ENCODE peak calls at places on chromosomes 12 and 14, in seven cellular contexts. G is left ventricle myocardium inferior, C is heart right ventricle, N is sigmoid colon, Q is bronchial epithelial cell, U is heart left ventricle, R is mammary epithelial cell. F is an unnamed sample.

GRCh38 chr14:77746064-77746463 is 14.9 kb downstream of the SNW1 start:
- DNase-seq in G (no peak), C (no peak), N (no peak), Q (no peak), U (no peak), R (no peak), F (no peak)

GRCh38 chr12:56998981-56999380 is 7.4 kb downstream of the ZBTB39 start:
- DNase-seq in G (no peak), C (no peak), N (no peak), Q (no peak), U (no peak), R (no peak), F (no peak)

GRCh38 chr14:45972416-45972815 is 679.2 kb downstream of the RPL10L start:
- DNase-seq in G (no peak), C (no peak), N (no peak), Q (no peak), U (no peak), R (no peak), F (no peak)

GRCh38 chr12:131896080-131896810 is 1.8 kb downstream of the ULK1 start:
- DNase-seq in G (peak; percentile 92), C (peak; percentile 91), N (peak; percentile 98), Q (peak; percentile 75), U (peak; percentile 94), R (peak; percentile 87), F (peak; percentile 66)

GRCh38 chr12:65232490-65233077 is 45.9 kb upstream of the MSRB3 start:
- DNase-seq in G (no peak), C (no peak), N (no peak), Q (peak; percentile 40), U (no peak), R (peak; percentile 11), F (no peak)

GRCh38 chr12:96134200-96134599 is 60.0 kb upstream of the ELK3 start:
- DNase-seq in G (no peak), C (no peak), N (no peak), Q (no peak), U (no peak), R (no peak), F (no peak)

GRCh38 chr12:39807043-39807442 is 187.4 kb upstream of the ABCD2 start:
- DNase-seq in G (no peak), C (no peak), N (no peak), Q (peak; percentile 13), U (no peak), R (no peak), F (no peak)

GRCh38 chr12:59833408-59833807 is 237.6 kb downstream of the SLC16A7 start:
- DNase-seq in G (no peak), C (no peak), N (no peak), Q (no peak), U (no peak), R (no peak), F (no peak)

DNA sequence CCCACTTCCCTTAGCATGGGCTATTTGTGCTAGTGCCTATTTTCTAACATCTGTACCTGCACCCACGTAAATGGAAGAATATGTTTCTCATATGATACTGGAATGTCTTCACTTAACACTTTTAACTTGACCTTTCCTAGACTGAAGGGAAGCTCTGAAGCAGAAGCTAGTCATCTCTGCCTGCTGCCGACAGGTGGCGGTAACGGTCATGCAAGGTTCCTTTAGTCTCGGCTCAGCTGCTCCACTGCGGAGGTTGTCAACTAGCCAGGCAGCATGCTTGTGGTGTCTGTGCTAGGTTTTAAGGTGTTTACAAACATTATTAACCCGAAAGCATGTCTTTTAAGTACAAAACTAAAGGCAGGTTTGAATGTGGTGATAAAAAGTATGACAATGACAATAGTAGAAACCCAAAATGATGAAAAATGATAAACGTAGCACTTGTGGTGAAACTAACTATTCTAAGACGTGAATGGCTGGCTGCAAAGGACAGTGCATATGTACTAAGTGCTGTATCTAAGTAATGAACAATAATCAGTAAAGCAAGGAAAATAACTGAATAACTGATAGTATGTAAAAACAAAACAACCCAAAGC is 117.2 kb downstream of the GRIN2B start:
- DNase-seq in G (peak; percentile 74), C (peak; percentile 66), N (peak; percentile 79), Q (peak; percentile 56), U (peak; percentile 72), R (peak; percentile 47), F (peak; percentile 16)
- H3K4me3 ChIP-seq in G (no peak overlapping the region), C (no peak overlapping the region), N (no peak overlapping the region), Q (no peak overlapping the region), U (no peak overlapping the region), R (no peak overlapping the region), F (no peak overlapping the region)

GRCh38 chr12:100718212-100718611 is 76.4 kb upstream of the ANO4 start:
- DNase-seq in G (no peak), C (no peak), N (no peak), Q (no peak), U (no peak), R (no peak), F (no peak)

GRCh38 chr12:100717733-100718067 is 76.9 kb upstream of the ANO4 start:
- DNase-seq in G (no peak), C (no peak), N (no peak), Q (no peak), U (no peak), R (no peak), F (no peak)

GRCh38 chr12:100716658-100716948 is 78.0 kb upstream of the ANO4 start:
- DNase-seq in G (no peak), C (no peak), N (no peak), Q (no peak), U (no peak), R (no peak), F (no peak)

GRCh38 chr12:100715976-100716657 is 78.5 kb upstream of the ANO4 start:
- DNase-seq in G (no peak), C (no peak), N (no peak), Q (no peak), U (no peak), R (no peak), F (no peak)

DNA sequence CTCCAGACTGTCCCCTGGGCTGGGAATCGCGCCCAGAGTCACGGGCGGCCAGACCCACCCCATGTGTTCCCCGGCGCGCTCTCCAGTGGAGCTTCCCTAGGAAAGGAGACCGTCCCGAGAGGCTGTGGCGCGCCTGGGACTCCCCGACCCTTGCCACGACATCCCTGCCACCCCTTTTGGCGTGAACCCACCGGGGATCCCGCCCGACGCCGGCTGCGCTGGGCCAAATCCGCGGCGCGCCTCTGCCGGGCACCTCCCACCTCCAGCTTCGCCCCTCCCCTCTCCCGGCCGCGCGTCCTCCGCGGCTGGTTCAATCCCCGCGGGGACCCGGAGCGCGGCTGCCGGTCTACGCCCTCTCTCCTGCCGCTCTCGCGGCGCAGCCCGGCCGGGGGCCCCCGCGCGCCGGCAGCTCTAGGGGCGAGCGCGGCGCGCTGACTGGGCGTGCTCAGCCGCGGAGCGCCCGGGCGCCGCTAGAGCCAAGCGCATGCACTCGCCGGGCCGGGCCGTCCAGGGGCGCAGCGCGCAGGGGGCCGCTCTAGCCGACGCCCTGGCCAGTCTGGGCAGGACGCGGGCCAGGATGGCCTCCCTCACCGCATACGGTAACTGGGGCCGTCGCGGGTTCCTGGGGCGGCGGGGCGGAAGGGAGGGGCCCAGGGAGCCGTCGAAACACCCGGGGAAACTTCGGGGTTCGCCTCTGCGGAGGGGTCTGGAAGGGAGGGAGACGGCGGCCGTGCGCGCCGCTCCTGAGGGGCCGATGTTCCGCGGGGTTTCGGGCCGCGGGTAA is 77.4 kb upstream of the ANO4 start:
- DNase-seq in G (no peak), C (no peak), N (no peak), Q (no peak), U (peak; percentile 24), R (no peak), F (no peak)
- H3K4me3 ChIP-seq in G (peak overlapping the region; percentile 55), C (peak overlapping the region; percentile 16), N (peak overlapping the region; percentile 29), Q (peak overlapping the region; percentile 38), U (peak overlapping the region; percentile 34), R (peak overlapping the region; percentile 50), F (peak overlapping the region; percentile 48)

GRCh38 chr12:120447992-120448391 is 1.7 kb downstream of the GATC start:
- DNase-seq in G (no peak), C (no peak), N (peak; percentile 11), Q (no peak), U (no peak), R (no peak), F (no peak)

GRCh38 chr12:120439646-120440247 is 1.8 kb downstream of the COX6A1 start:
- DNase-seq in G (peak; percentile 29), C (peak; percentile 55), N (no peak), Q (peak; percentile 55), U (no peak), R (peak; percentile 57), F (peak; percentile 24)

GRCh38 chr12:120445911-120446909 is at the start of the genes GATC and TRIAP1:
- DNase-seq in G (peak; percentile 85), C (peak; percentile 84), N (peak; percentile 87), Q (peak; percentile 70), U (peak; percentile 85), R (peak; percentile 84), F (no peak)

DNA sequence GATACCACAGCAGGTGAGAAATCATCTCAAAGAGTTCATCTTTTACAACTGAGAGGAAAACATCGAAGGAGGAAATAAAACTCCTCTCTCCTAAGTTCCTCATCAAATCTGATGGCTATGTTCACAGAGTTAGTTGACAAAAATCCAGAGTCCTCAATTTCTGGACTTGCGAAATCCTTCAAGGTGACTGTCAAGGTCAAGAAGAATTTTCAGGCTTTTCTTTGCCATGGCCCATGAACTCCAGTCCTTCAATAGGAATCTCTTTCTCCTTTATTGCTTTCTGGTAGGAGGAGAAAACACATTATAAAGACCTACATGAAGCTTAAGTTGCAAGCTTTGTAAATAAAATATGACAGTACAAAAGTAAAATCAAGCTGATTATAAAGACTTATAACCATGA is 1.5 kb downstream of the TRIAP1 start:
- DNase-seq in G (no peak), C (no peak), N (no peak), Q (no peak), U (no peak), R (no peak), F (no peak)
- H3K4me3 ChIP-seq in G (no peak overlapping the region), C (no peak overlapping the region), N (no peak overlapping the region), Q (no peak overlapping the region), U (no peak overlapping the region), R (peak overlapping the region; percentile 70), F (peak overlapping the region; percentile 100)

GRCh38 chr14:68564236-68564825 is 228.5 kb downstream of the ZFP36L1 start:
- DNase-seq in G (no peak), C (no peak), N (no peak), Q (no peak), U (peak; percentile 47), R (no peak), F (no peak)

GRCh38 chr14:68566075-68566474 is 226.8 kb downstream of the ZFP36L1 start:
- DNase-seq in G (no peak), C (no peak), N (no peak), Q (peak; percentile 65), U (no peak), R (no peak), F (no peak)

GRCh38 chr14:68562911-68563255 is 230.0 kb downstream of the ZFP36L1 start:
- DNase-seq in G (no peak), C (no peak), N (no peak), Q (no peak), U (no peak), R (no peak), F (no peak)

GRCh38 chr14:68563256-68564131 is 229.4 kb downstream of the ZFP36L1 start:
- DNase-seq in G (no peak), C (no peak), N (no peak), Q (no peak), U (peak; percentile 70), R (peak; percentile 43), F (no peak)

DNA sequence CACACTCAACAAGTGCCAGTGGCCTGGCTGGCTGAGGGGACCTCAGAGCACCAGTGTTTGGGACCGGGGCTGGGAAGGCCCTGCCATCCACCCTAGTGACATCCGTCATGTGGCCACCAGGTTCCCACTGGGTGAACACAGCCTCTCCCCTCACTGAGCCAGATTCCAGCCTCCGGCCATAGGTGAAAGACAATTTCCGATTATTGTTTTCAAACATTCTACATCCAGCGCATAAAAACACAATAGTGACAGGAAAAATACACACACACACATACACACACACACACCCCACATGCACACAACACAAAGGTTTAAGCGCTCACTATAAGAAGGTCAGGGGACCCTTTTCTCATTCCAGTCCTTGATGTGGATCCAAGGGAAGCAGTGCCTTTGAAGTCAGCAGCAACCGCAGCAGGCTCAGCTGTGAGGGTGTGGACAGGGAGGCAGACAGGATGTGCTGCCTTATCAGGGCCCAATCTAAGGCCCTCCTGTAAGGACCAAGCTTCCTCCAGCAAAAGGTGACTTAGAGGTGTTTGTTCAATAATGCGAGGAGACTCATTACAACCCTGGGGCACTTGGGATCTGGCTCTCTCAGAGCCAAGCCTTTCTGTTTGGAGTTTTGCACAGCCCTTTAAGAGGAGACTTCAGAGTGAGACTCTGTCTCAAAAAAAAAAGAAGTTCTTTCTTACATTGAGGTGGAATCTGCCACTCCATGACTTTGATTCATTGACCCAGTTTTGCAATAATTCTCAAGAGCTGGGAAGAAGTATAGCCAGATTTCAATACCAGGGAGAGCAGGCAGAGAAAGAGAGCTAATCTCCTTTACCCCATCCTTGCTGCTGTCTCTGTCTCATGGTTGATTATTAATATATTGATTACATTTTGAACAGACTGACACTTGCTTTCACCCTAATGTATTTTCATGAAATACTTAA is 227.8 kb downstream of the ZFP36L1 start:
- DNase-seq in G (no peak), C (no peak), N (no peak), Q (no peak), U (peak; percentile 45), R (peak; percentile 36), F (no peak)
- H3K4me3 ChIP-seq in G (no peak overlapping the region), C (no peak overlapping the region), N (no peak overlapping the region), Q (no peak overlapping the region), U (no peak overlapping the region), R (no peak overlapping the region), F (no peak overlapping the region)

F was measured in skeletal muscle cell.